ENCODE peak calls at places on chromosomes 6 and 20, in nine cellular contexts. B, F, U, R, P, H, I, X and C are unnamed samples.

GRCh38 chr20:63755933-63756647 is 16.5 kb downstream of the SLC2A4RG start:
- DNase-seq in P (no peak), X (no peak), B (no peak), F (peak), I (no peak), R (no peak), H (no peak), U (no peak), C (no peak)

GRCh38 chr6:159898519-159898918 is 7.7 kb downstream of the MAS1 start:
- DNase-seq in I (no peak), R (peak), X (no peak), H (no peak), U (no peak), F (no peak), P (no peak), B (no peak), C (no peak)

GRCh38 chr6:11969092-11969491 is 43.0 kb upstream of the HIVEP1 start:
- DNase-seq in B (peak), X (no peak), R (no peak), U (no peak), F (no peak), H (no peak), P (no peak), I (no peak), C (peak)

GRCh38 chr6:82971877-82972460 is 93.7 kb downstream of the UBE3D start:
- DNase-seq in X (no peak), U (no peak), B (no peak), F (no peak), R (no peak), H (no peak), I (no peak), P (no peak), C (no peak)

GRCh38 chr6:107637316-107637715 is 147.4 kb downstream of the SOBP start:
- DNase-seq in X (no peak), P (no peak), I (no peak), F (no peak), B (no peak), H (no peak), U (no peak), R (no peak), C (no peak)

GRCh38 chr6:29557320-29557719 is 2.2 kb downstream of the UBD start:
- DNase-seq in F (no peak), P (no peak), I (no peak), B (no peak), X (no peak), R (no peak), H (no peak), U (no peak), C (no peak)

GRCh38 chr20:31678389-31679356 is 41.0 kb downstream of the COX4I2 start:
- DNase-seq in H (no peak), P (no peak), X (peak), R (no peak), F (peak), U (peak), B (no peak), I (no peak), C (peak)

GRCh38 chr6:37514377-37514776 is 14.7 kb upstream of the CCDC167 start:
- DNase-seq in U (no peak), R (no peak), H (no peak), P (no peak), X (no peak), B (no peak), I (no peak), F (no peak), C (peak)

GRCh38 chr6:88422831-88423230 is 256.7 kb upstream of the CNR1 start:
- DNase-seq in X (peak), P (no peak), B (no peak), H (no peak), F (no peak), R (no peak), I (no peak), U (no peak), C (peak)
- TF ChIP-seq CTCF in X (peak), P (no peak), B (no peak), H (no peak), F (no peak), R (no peak), I (no peak), U (peak), C (peak)

GRCh38 chr20:33673115-33673410 is 1.2 kb downstream of the NECAB3 start:
- DNase-seq in B (no peak), R (no peak), H (no peak), I (no peak), X (peak), U (no peak), P (no peak), F (peak), C (no peak)
- H3K4me3 ChIP-seq in B (no peak), R (no peak), H (no peak), I (peak), X (peak), U (peak), P (peak), F (peak), C (peak)

DNA sequence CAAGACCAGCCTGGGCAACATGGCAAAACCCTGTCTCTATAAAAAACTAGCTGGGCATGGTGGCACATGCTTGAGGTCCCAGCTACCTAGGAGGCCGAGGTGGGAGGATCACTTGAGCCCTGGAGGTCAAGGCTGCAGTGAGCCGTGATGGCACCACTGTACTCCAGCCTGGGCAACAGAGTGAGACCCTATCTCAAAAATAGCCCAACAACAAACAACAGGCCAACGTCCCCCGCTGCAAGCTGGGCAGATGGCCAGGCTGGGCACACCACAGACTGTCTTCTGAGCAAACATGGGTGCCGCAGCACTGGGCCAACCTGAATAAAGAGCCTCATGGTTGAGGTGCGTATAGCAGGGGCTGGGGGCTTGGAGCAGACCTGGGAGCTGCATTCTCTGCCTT is 46.6 kb upstream of the SRF start:
- DNase-seq in H (no peak), I (no peak), B (no peak), U (no peak), F (peak), X (no peak), R (no peak), P (no peak), C (no peak)
- TF ChIP-seq CTCF in H (no peak), I (no peak), B (no peak), U (no peak), F (no peak), X (no peak), R (no peak), P (no peak), C (no peak)

DNA sequence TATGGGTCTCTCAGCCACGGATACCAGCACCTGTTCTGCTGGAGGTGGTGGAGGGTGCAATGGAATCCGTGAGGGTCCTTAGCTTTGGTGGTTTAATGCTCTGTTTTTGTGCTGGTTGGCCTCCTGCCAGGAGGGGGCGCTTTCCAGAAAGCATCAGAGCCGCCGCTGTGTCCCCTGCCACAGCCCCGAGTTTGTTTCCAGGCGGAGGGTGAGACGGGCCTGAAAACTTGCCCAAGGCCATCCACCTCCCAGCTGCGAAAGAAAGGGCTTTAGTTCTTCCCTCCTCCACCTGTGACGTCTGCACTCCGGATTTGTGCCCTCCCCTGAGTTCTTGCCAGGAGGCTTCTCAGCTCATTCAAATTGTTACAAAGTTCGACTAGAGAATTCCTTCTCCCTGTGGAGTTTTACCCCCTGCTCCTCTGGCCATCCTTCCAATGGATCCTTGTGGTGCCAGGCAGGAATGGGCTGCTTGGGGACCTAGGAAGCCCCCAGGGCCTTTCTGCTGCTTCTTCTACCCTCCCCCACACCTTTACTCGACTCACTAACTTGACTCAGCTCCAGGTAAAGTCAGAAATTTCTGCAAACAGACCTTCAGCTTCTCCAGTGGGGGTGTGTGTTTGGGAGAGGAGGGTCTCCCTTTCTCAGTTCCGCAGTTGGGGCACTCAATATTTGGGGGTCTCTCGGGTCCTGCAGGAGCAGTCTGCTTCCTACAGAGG is 873.7 kb downstream of the KIF16B start:
- DNase-seq in B (no peak), X (peak), U (no peak), P (no peak), R (no peak), H (no peak), F (no peak), I (no peak), C (no peak)
- H3K4me3 ChIP-seq in B (no peak), X (peak), U (no peak), P (no peak), R (no peak), H (no peak), F (no peak), I (no peak), C (no peak)

GRCh38 chr6:44235891-44236516 is 10.9 kb upstream of the HSP90AB1 start:
- DNase-seq in B (no peak), U (no peak), X (no peak), P (no peak), R (no peak), H (no peak), I (no peak), F (peak), C (no peak)
- TF ChIP-seq CTCF in B (no peak), U (no peak), X (peak), P (no peak), R (no peak), H (no peak), I (no peak), F (no peak), C (no peak)

DNA sequence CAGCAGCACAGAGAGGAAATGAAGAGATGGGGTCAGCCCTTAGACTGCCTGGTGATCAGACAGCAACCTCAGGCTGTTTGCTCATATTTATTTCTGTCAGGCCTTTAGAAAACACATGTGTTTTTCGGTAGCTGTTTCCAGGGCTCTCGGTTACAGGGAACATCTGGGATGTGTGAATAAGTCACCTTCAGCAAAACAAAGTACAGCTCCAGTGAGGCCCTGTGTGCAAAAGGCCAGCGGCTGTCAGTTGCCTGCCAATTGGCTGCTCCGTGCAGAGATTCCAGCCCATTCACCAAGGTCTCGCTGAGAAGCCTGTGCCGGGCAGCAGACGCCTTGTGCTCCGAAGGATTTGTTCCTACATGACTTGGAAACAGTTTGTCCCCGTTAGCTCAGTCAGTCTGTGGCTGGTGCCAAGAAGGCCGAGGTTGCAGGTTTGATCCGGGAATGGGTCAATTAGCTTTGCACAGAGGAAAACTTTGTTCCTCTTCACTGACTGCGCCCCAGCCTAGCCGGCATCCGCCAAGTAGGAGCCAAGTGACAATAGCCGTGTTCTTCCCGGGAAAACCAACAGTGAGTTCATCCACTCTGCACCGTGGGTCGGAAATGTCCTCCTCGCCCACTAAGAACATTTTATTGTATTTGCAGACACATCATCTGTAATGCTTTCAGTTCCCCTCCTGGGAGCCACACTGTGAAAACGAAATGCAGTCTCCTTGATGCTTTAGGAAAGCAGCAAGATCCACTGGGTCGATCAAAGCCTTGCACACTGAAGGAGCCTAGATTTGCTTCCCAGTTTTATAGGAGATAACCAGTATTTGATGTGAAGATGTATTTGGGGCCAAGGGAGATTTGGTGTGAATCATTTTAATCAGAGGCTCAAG is 315.4 kb upstream of the CDYL start:
- DNase-seq in R (peak), P (peak), B (peak), F (peak), I (peak), U (peak), X (peak), H (no peak), C (peak)
- H3K4me3 ChIP-seq in R (no peak), P (no peak), B (no peak), F (no peak), I (no peak), U (no peak), X (no peak), H (no peak), C (no peak)